ENCODE peak calls at places on chromosomes 4 and X, in five cellular contexts. I is upper lobe of right lung, D is breast epithelium, R is lung, V is cardiac muscle cell. H is an unnamed sample. For H3K4me1 and H3K9me3, the result is how much of the 10 kb centered on the place peaks cover.

GRCh38 chrX:140432328-140433025 is 72.4 kb downstream of the SOX3 start:
- DNase-seq in I (no peak), D (no peak), R (no peak), V (no peak), H (peak)

GRCh38 chr4:121951570-121952110 is at the start of gene TRPC3:
- DNase-seq in I (peak), D (no peak), R (no peak), V (peak), H (no peak)

GRCh38 chr4:142293536-142293935 is 552.6 kb downstream of the INPP4B start:
- DNase-seq in I (no peak), D (no peak), R (no peak), V (no peak), H (no peak)

GRCh38 chr4:98663226-98664006 is 5.0 kb upstream of the TSPAN5 start:
- DNase-seq in I (no peak), D (no peak), R (no peak), V (no peak), H (no peak)

GRCh38 chr4:84530449-84530848 is 31.4 kb upstream of the NKX6-1 start:
- DNase-seq in I (no peak), D (no peak), R (no peak), V (no peak), H (no peak)

GRCh38 chrX:22627576-22627975 is 354.9 kb downstream of the CBLL2 start:
- DNase-seq in I (no peak), D (no peak), R (no peak), V (no peak), H (no peak)

GRCh38 chrX:97692575-97692974 is 808.9 kb downstream of the RPA4 start:
- DNase-seq in I (no peak), D (no peak), R (no peak), V (no peak), H (no peak)

GRCh38 chr4:91914176-91914804 is 389.5 kb upstream of the GRID2 start:
- DNase-seq in I (no peak), D (no peak), R (no peak), V (no peak), H (no peak)

GRCh38 chrX:7647826-7648225 is 195.1 kb upstream of the VCX start:
- DNase-seq in I (no peak), D (no peak), R (no peak), V (no peak), H (no peak)

GRCh38 chr4:71004281-71004851 is 10.9 kb downstream of the DCK start:
- DNase-seq in I (no peak), D (no peak), R (no peak), V (peak), H (no peak)

GRCh38 chr4:71006203-71006907 is 12.9 kb downstream of the DCK start:
- DNase-seq in I (no peak), D (no peak), R (no peak), V (no peak), H (no peak)

GRCh38 chr4:71011451-71011850 is 18.0 kb downstream of the DCK start:
- DNase-seq in I (no peak), D (no peak), R (no peak), V (no peak), H (no peak)

GRCh38 chr4:71009796-71010588 is 16.5 kb downstream of the DCK start:
- DNase-seq in I (no peak), D (no peak), R (no peak), V (peak), H (no peak)

GRCh38 chr4:71009091-71009490 is 15.6 kb downstream of the DCK start:
- DNase-seq in I (no peak), D (no peak), R (no peak), V (no peak), H (no peak)
- H3K4me1 ChIP-seq in I (under half), D (under half), R (under half), V (under half), H (under half)

GRCh38 chr4:21181716-21182115 is 481.5 kb downstream of the PACRGL start:
- DNase-seq in I (no peak), D (no peak), R (no peak), V (no peak), H (no peak)

GRCh38 chr4:21177092-21177491 is 476.8 kb downstream of the PACRGL start:
- DNase-seq in I (no peak), D (no peak), R (no peak), V (no peak), H (no peak)
- H3K9me3 ChIP-seq in I (under half), D (under half), R (under half), V (under half), H (under half)

GRCh38 chr4:52657317-52657629 is 1.8 kb downstream of the USP46 start:
- DNase-seq in I (no peak), D (no peak), R (no peak), V (no peak), H (no peak)
- H3K4me3 ChIP-seq in I (no peak), D (peak), R (no peak), V (peak), H (no peak)

GRCh38 chr4:123941306-123941705 is 544.7 kb downstream of the SPRY1 start:
- DNase-seq in I (no peak), D (no peak), R (no peak), V (no peak), H (no peak)

GRCh38 chr4:123937612-123938011 is 541.0 kb downstream of the SPRY1 start:
- DNase-seq in I (no peak), D (no peak), R (no peak), V (no peak), H (no peak)

GRCh38 chr4:123936615-123937014 is 540.0 kb downstream of the SPRY1 start:
- DNase-seq in I (no peak), D (no peak), R (no peak), V (no peak), H (no peak)

GRCh38 chr4:123940604-123941003 is 544.0 kb downstream of the SPRY1 start:
- DNase-seq in I (no peak), D (no peak), R (no peak), V (no peak), H (no peak)

DNA sequence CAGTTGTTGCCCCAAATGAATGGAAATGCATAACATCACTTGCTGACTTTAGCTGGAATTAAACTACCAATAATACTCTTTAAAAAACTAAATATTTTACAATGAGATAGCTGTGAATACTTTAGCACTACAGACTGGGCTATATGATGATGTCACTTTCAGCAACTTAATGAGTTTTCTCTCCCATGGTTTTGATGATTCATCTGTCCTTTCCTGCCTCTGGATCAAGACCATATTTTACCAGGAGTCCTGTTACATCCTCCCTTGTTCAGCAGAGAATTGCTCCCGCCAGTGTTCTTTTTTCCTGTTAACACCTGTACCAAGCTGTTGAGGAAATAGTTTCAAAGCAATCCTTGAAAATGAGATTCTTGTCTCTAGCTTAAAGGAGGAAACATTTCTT is 543.0 kb downstream of the SPRY1 start:
- DNase-seq in I (no peak), D (no peak), R (no peak), V (no peak), H (no peak)
- H3K4me1 ChIP-seq in I (under half), D (under half), R (under half), V (under half), H (under half)

H was measured in pancreas.